ENCODE peak calls at places on chromosomes 11 and 22, in ten cellular contexts. One of them, this sample, is unnamed.

GRCh38 chr22:42862045-42862734 is 5.1 kb upstream of the ARFGAP3 start:
- DNase-seq in A673: no peak
- DNase-seq in psoas muscle: no peak
- DNase-seq in PC-3: peak; percentile 89
- DNase-seq in mammary epithelial cell: peak; percentile 60
- DNase-seq in SJSA1: peak; percentile 72
- DNase-seq in AG04450: peak; percentile 38
- DNase-seq in esophagus squamous epithelium: no peak
- DNase-seq in heart right ventricle: no peak
- DNase-seq in neuronal stem cell: no peak
- DNase-seq in this sample: no peak

GRCh38 chr11:118634435-118635236 is 27.2 kb downstream of the PHLDB1 start:
- DNase-seq in A673: peak; percentile 82
- DNase-seq in psoas muscle: peak; percentile 77
- DNase-seq in PC-3: peak; percentile 86
- DNase-seq in mammary epithelial cell: peak; percentile 62
- DNase-seq in SJSA1: no peak
- DNase-seq in AG04450: no peak
- DNase-seq in esophagus squamous epithelium: no peak
- DNase-seq in heart right ventricle: peak; percentile 83
- DNase-seq in neuronal stem cell: no peak
- DNase-seq in this sample: peak; percentile 84

GRCh38 chr11:114145166-114145695 is 85.7 kb downstream of the ZBTB16 start:
- DNase-seq in A673: no peak
- DNase-seq in psoas muscle: no peak
- DNase-seq in PC-3: no peak
- DNase-seq in mammary epithelial cell: no peak
- DNase-seq in SJSA1: no peak
- DNase-seq in AG04450: no peak
- DNase-seq in esophagus squamous epithelium: no peak
- DNase-seq in heart right ventricle: no peak
- DNase-seq in neuronal stem cell: no peak
- DNase-seq in this sample: no peak

GRCh38 chr22:44002324-44002723 is 21.8 kb upstream of the PARVB start:
- DNase-seq in A673: no peak
- DNase-seq in psoas muscle: no peak
- DNase-seq in PC-3: no peak
- DNase-seq in mammary epithelial cell: no peak
- DNase-seq in SJSA1: no peak
- DNase-seq in AG04450: no peak
- DNase-seq in esophagus squamous epithelium: no peak
- DNase-seq in heart right ventricle: no peak
- DNase-seq in neuronal stem cell: no peak
- DNase-seq in this sample: no peak

GRCh38 chr11:116707250-116707649 is 65.5 kb downstream of the BUD13 start:
- DNase-seq in A673: no peak
- DNase-seq in psoas muscle: no peak
- DNase-seq in PC-3: peak; percentile 27
- DNase-seq in mammary epithelial cell: no peak
- DNase-seq in SJSA1: no peak
- DNase-seq in AG04450: no peak
- DNase-seq in esophagus squamous epithelium: no peak
- DNase-seq in heart right ventricle: no peak
- DNase-seq in neuronal stem cell: no peak
- DNase-seq in this sample: no peak

GRCh38 chr22:39178206-39179111 is 26.0 kb upstream of the CBX7 start:
- DNase-seq in A673: peak; percentile 47
- DNase-seq in psoas muscle: no peak
- DNase-seq in PC-3: peak; percentile 78
- DNase-seq in mammary epithelial cell: no peak
- DNase-seq in SJSA1: peak; percentile 16
- DNase-seq in AG04450: no peak
- DNase-seq in esophagus squamous epithelium: no peak
- DNase-seq in heart right ventricle: no peak
- DNase-seq in neuronal stem cell: no peak
- DNase-seq in this sample: no peak

GRCh38 chr11:67287355-67288197 is 1.5 kb upstream of the ANKRD13D start:
- DNase-seq in A673: no peak
- DNase-seq in psoas muscle: peak; percentile 7
- DNase-seq in PC-3: no peak
- DNase-seq in mammary epithelial cell: no peak
- DNase-seq in SJSA1: peak; percentile 34
- DNase-seq in AG04450: no peak
- DNase-seq in esophagus squamous epithelium: no peak
- DNase-seq in heart right ventricle: no peak
- DNase-seq in neuronal stem cell: no peak
- DNase-seq in this sample: peak; percentile 43

GRCh38 chr22:41050873-41051272 is 41.5 kb upstream of the EP300 start:
- DNase-seq in A673: no peak
- DNase-seq in psoas muscle: no peak
- DNase-seq in PC-3: no peak
- DNase-seq in mammary epithelial cell: no peak
- DNase-seq in SJSA1: no peak
- DNase-seq in AG04450: no peak
- DNase-seq in esophagus squamous epithelium: no peak
- DNase-seq in heart right ventricle: no peak
- DNase-seq in neuronal stem cell: no peak
- DNase-seq in this sample: no peak

GRCh38 chr11:129739339-129739738 is 76.3 kb upstream of the TMEM45B start:
- DNase-seq in A673: no peak
- DNase-seq in psoas muscle: no peak
- DNase-seq in PC-3: no peak
- DNase-seq in mammary epithelial cell: no peak
- DNase-seq in SJSA1: no peak
- DNase-seq in AG04450: no peak
- DNase-seq in esophagus squamous epithelium: no peak
- DNase-seq in heart right ventricle: no peak
- DNase-seq in neuronal stem cell: no peak
- DNase-seq in this sample: no peak

GRCh38 chr11:57674251-57674650 is 6.3 kb downstream of the ZDHHC5 start:
- DNase-seq in A673: no peak
- DNase-seq in psoas muscle: no peak
- DNase-seq in PC-3: no peak
- DNase-seq in mammary epithelial cell: no peak
- DNase-seq in SJSA1: no peak
- DNase-seq in AG04450: no peak
- DNase-seq in esophagus squamous epithelium: no peak
- DNase-seq in heart right ventricle: no peak
- DNase-seq in neuronal stem cell: no peak
- DNase-seq in this sample: no peak

GRCh38 chr11:117296881-117297280 is 5.7 kb downstream of the BACE1-AS start:
- DNase-seq in A673: no peak
- DNase-seq in psoas muscle: no peak
- DNase-seq in PC-3: no peak
- DNase-seq in mammary epithelial cell: no peak
- DNase-seq in SJSA1: no peak
- DNase-seq in AG04450: no peak
- DNase-seq in esophagus squamous epithelium: no peak
- DNase-seq in heart right ventricle: no peak
- DNase-seq in neuronal stem cell: no peak
- DNase-seq in this sample: no peak

GRCh38 chr22:19766506-19767426 is 6.2 kb downstream of the TBX1 start:
- DNase-seq in A673: peak; percentile 55
- DNase-seq in psoas muscle: peak; percentile 50
- DNase-seq in PC-3: no peak
- DNase-seq in mammary epithelial cell: no peak
- DNase-seq in SJSA1: no peak
- DNase-seq in AG04450: no peak
- DNase-seq in esophagus squamous epithelium: no peak
- DNase-seq in heart right ventricle: peak; percentile 51
- DNase-seq in neuronal stem cell: no peak
- DNase-seq in this sample: no peak

GRCh38 chr11:30392221-30392784 is 69.4 kb downstream of the ARL14EP start:
- DNase-seq in A673: peak; percentile 48
- DNase-seq in psoas muscle: no peak
- DNase-seq in PC-3: no peak
- DNase-seq in mammary epithelial cell: peak; percentile 2
- DNase-seq in SJSA1: no peak
- DNase-seq in AG04450: no peak
- DNase-seq in esophagus squamous epithelium: no peak
- DNase-seq in heart right ventricle: no peak
- DNase-seq in neuronal stem cell: no peak
- DNase-seq in this sample: no peak

GRCh38 chr22:43847376-43848289 is 14.7 kb downstream of the SULT4A1 start:
- DNase-seq in A673: no peak
- DNase-seq in psoas muscle: no peak
- DNase-seq in PC-3: no peak
- DNase-seq in mammary epithelial cell: no peak
- DNase-seq in SJSA1: no peak
- DNase-seq in AG04450: no peak
- DNase-seq in esophagus squamous epithelium: no peak
- DNase-seq in heart right ventricle: no peak
- DNase-seq in neuronal stem cell: no peak
- DNase-seq in this sample: no peak

DNA sequence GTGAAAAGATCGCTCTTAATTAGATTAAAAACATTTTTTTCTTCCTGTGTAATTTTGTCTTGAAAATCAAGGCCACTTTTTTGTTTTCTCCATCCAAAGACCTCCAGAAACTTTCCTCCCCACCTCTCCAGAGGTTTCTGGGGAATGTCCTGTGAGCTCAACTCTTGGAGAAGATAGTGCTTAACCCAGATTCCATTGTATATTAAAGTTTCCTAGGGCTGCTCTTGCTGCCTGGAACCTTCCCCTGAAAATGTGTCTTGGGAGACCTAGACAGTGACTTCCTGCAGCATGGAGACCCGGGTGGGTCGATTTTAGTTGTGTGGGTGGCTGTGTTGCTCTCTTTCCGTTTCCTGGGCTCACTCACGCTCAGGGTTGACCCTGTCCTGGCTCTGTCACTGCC is 47.4 kb downstream of the KCNQ1OT1 start:
- DNase-seq in A673: no peak
- DNase-seq in psoas muscle: no peak
- DNase-seq in PC-3: no peak
- DNase-seq in mammary epithelial cell: no peak
- DNase-seq in SJSA1: no peak
- DNase-seq in AG04450: no peak
- DNase-seq in esophagus squamous epithelium: no peak
- DNase-seq in heart right ventricle: no peak
- DNase-seq in neuronal stem cell: no peak
- DNase-seq in this sample: no peak
- H3K27me3 ChIP-seq in A673: no peaks in the 10 kb centered on the region
- H3K27me3 ChIP-seq in psoas muscle: no peaks in the 10 kb centered on the region
- H3K27me3 ChIP-seq in PC-3: no peaks in the 10 kb centered on the region
- H3K27me3 ChIP-seq in mammary epithelial cell: no peaks in the 10 kb centered on the region
- H3K27me3 ChIP-seq in SJSA1: no peaks in the 10 kb centered on the region
- H3K27me3 ChIP-seq in AG04450: peaks cover 4% of the 10 kb centered on the region
- H3K27me3 ChIP-seq in esophagus squamous epithelium: no peaks in the 10 kb centered on the region
- H3K27me3 ChIP-seq in heart right ventricle: no peaks in the 10 kb centered on the region
- H3K27me3 ChIP-seq in neuronal stem cell: no peaks in the 10 kb centered on the region
- H3K27me3 ChIP-seq in this sample: no peaks in the 10 kb centered on the region

DNA sequence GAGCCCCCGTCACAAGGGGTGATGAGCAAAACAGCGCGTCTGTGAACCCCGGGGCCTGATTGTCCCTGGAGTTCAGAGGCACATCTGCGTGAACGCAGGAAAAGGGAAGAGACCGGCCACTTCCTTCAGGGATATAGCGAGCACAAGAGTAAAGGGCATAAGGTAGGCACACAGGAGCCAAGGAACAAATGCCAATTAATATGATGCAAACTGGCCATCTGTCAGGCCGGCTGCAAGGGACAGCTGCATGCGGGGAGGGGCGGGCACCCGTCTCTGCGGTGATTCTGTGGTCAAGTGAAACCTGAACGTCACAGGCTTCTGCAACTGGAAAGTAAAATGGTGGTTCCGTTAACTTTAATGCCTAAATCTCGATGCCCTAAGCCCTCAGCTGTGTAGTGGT is 64.7 kb downstream of the TRIM29 start:
- DNase-seq in A673: no peak
- DNase-seq in psoas muscle: peak; percentile 37
- DNase-seq in PC-3: no peak
- DNase-seq in mammary epithelial cell: no peak
- DNase-seq in SJSA1: no peak
- DNase-seq in AG04450: no peak
- DNase-seq in esophagus squamous epithelium: no peak
- DNase-seq in heart right ventricle: no peak
- DNase-seq in neuronal stem cell: no peak
- DNase-seq in this sample: no peak
- H3K27me3 ChIP-seq in A673: peaks cover 4% of the 10 kb centered on the region
- H3K27me3 ChIP-seq in psoas muscle: no peaks in the 10 kb centered on the region
- H3K27me3 ChIP-seq in PC-3: peaks cover 63% of the 10 kb centered on the region
- H3K27me3 ChIP-seq in mammary epithelial cell: no peaks in the 10 kb centered on the region
- H3K27me3 ChIP-seq in SJSA1: no peaks in the 10 kb centered on the region
- H3K27me3 ChIP-seq in AG04450: no peaks in the 10 kb centered on the region
- H3K27me3 ChIP-seq in esophagus squamous epithelium: no peaks in the 10 kb centered on the region
- H3K27me3 ChIP-seq in heart right ventricle: peaks cover 13% of the 10 kb centered on the region
- H3K27me3 ChIP-seq in neuronal stem cell: no peaks in the 10 kb centered on the region
- H3K27me3 ChIP-seq in this sample: no peaks in the 10 kb centered on the region

DNA sequence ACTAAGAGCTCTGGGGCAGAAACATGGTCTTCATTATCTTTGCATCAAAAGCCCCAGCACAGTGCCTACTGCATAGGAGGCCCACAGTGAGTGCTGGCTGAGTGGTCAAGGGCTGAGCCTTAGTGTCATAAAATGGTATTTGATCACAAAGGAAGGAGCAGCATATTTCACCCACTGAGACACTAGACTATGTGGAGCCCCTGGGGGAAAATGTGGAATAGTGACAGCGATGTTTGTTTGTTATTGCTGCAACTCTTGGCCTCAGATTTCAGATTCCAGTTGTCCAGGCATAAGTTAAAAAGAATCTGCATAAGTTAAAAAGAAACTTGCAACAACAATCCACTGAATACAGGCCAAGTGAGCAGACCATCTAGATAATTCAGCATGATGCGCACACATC is 7.0 kb downstream of the KIRREL3 start:
- DNase-seq in A673: no peak
- DNase-seq in psoas muscle: no peak
- DNase-seq in PC-3: no peak
- DNase-seq in mammary epithelial cell: no peak
- DNase-seq in SJSA1: peak; percentile 80
- DNase-seq in AG04450: no peak
- DNase-seq in esophagus squamous epithelium: no peak
- DNase-seq in heart right ventricle: no peak
- DNase-seq in neuronal stem cell: no peak
- DNase-seq in this sample: no peak
- H3K27me3 ChIP-seq in A673: peaks cover 46% of the 10 kb centered on the region
- H3K27me3 ChIP-seq in psoas muscle: peaks cover 4% of the 10 kb centered on the region
- H3K27me3 ChIP-seq in PC-3: peaks cover 33% of the 10 kb centered on the region
- H3K27me3 ChIP-seq in mammary epithelial cell: no peaks in the 10 kb centered on the region
- H3K27me3 ChIP-seq in SJSA1: no peaks in the 10 kb centered on the region
- H3K27me3 ChIP-seq in AG04450: no peaks in the 10 kb centered on the region
- H3K27me3 ChIP-seq in esophagus squamous epithelium: no peaks in the 10 kb centered on the region
- H3K27me3 ChIP-seq in heart right ventricle: peaks cover 66% of the 10 kb centered on the region
- H3K27me3 ChIP-seq in neuronal stem cell: no peaks in the 10 kb centered on the region
- H3K27me3 ChIP-seq in this sample: no peaks in the 10 kb centered on the region

DNA sequence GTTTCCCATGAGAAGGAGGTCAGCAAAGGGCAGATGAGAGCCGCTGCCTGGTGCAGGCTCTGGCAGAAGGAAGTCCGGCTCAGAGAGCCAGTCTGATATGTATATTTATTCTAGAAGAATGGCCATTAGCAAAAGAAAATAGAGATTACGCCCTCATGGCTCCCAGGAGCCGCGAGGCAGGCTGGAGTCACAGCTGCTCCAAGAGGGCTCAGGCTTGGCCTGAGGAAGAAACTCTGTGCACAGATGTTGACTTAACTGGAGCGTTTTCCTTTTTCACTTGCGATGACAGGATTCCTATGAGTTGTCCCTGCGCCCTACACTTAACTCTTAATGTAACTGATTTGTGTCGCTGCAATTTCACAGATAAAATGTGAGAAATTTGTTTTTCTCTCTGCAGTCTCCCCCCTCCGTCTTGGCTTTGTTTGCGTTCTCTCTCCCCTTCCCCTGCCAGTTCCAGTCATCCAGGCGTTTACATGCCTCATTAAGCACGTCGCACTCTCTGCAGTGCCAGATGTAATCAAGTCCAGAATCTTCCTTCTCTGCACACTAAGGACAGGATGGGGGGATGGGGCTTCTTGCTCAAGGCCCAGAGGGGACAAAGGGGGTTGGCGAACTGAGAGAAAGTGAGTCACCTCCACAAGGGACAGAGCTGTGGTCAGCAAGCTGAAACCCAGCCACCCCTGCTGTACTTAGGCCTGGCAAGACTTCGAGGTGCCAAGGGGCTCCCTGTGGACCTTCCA is 1060.1 kb downstream of the NTM start:
- DNase-seq in A673: no peak
- DNase-seq in psoas muscle: no peak
- DNase-seq in PC-3: no peak
- DNase-seq in mammary epithelial cell: no peak
- DNase-seq in SJSA1: no peak
- DNase-seq in AG04450: no peak
- DNase-seq in esophagus squamous epithelium: no peak
- DNase-seq in heart right ventricle: no peak
- DNase-seq in neuronal stem cell: no peak
- DNase-seq in this sample: no peak
- H3K27me3 ChIP-seq in A673: peaks cover 41% of the 10 kb centered on the region
- H3K27me3 ChIP-seq in psoas muscle: peaks cover 10% of the 10 kb centered on the region
- H3K27me3 ChIP-seq in PC-3: peaks cover 4% of the 10 kb centered on the region
- H3K27me3 ChIP-seq in mammary epithelial cell: no peaks in the 10 kb centered on the region
- H3K27me3 ChIP-seq in SJSA1: no peaks in the 10 kb centered on the region
- H3K27me3 ChIP-seq in AG04450: no peaks in the 10 kb centered on the region
- H3K27me3 ChIP-seq in esophagus squamous epithelium: no peaks in the 10 kb centered on the region
- H3K27me3 ChIP-seq in heart right ventricle: peaks cover 13% of the 10 kb centered on the region
- H3K27me3 ChIP-seq in neuronal stem cell: no peaks in the 10 kb centered on the region
- H3K27me3 ChIP-seq in this sample: no peaks in the 10 kb centered on the region

This sample was measured in aorta.